ENCODE peak calls at places on chromosomes 6 and 20, in four cellular contexts. O is A549, U is WTC11, E is GM12878. D is an unnamed sample.

GRCh38 chr20:52799130-52799529 is 173.0 kb upstream of the TSHZ2 start:
- DNase-seq in E (no peak), O (no peak), U (no peak), D (no peak)

GRCh38 chr6:113184291-113184690 is 672.9 kb upstream of the MARCKS start:
- DNase-seq in E (no peak), O (no peak), U (no peak), D (no peak)

GRCh38 chr6:131858765-131859490 is 51.1 kb downstream of the ENPP1 start:
- DNase-seq in U (no peak), O (no peak), E (no peak), D (no peak)

GRCh38 chr6:154276810-154277577 is 79.6 kb downstream of the IPCEF1 start:
- DNase-seq in O (peak), U (no peak), E (no peak), D (peak)

GRCh38 chr20:3245711-3246110 is 6.7 kb upstream of the SLC4A11 start:
- DNase-seq in U (no peak), E (no peak), O (no peak), D (no peak)

GRCh38 chr20:38649275-38649891 is 47.8 kb downstream of the ARHGAP40 start:
- DNase-seq in E (no peak), O (no peak), U (peak), D (peak)

GRCh38 chr6:14072084-14072483 is 45.5 kb upstream of the CD83 start:
- DNase-seq in U (no peak), E (no peak), O (no peak), D (no peak)

GRCh38 chr20:32638848-32639247 is 34.9 kb downstream of the C20orf203 start:
- DNase-seq in E (no peak), U (no peak), O (no peak), D (no peak)

GRCh38 chr20:5195655-5196054 is 68.8 kb downstream of the CDS2 start:
- DNase-seq in O (no peak), U (no peak), E (no peak), D (no peak)

GRCh38 chr20:19935842-19936241 is 81.3 kb upstream of the NAA20 start:
- DNase-seq in E (no peak), U (peak), O (no peak), D (no peak)

GRCh38 chr6:29589423-29590048 is 4.6 kb downstream of the OR2H2 start:
- DNase-seq in E (peak), U (peak), O (peak), D (peak)

GRCh38 chr20:55461519-55461918 is 543.8 kb downstream of the CBLN4 start:
- DNase-seq in U (no peak), E (no peak), O (no peak), D (no peak)

GRCh38 chr20:4670439-4670838 is 51.3 kb upstream of the PRND start:
- DNase-seq in E (no peak), U (no peak), O (no peak), D (no peak)

GRCh38 chr6:169328112-169328801 is 74.6 kb upstream of the THBS2 start:
- DNase-seq in U (no peak), O (no peak), E (no peak), D (no peak)

DNA sequence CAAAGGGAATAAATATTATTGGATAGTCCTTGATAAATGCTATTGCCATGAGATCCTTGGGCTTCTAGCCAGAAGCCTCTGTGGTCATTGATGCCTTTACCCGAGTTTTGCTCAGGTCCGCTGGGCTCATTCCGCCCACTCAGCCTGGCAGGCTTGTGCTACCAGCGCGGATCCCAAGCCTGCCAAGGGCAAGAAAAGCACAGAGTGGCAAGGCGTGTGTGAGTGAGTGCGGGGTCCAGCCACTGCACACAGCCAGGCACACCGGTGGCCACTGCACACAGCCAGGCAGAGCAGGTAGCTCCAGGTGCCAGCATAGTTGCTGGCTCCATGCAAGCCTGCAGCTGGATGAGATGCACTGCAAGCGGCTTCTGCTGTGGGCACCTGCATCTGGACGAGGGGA is 38.7 kb downstream of the STK38 start:
- DNase-seq in O (no peak), U (no peak), E (no peak), D (no peak)
- TF ChIP-seq ESRRA in O (no peak), U (no peak), E (no peak), D (no peak)

GRCh38 chr6:25174678-25175077 is 104.5 kb upstream of the CARMIL1 start:
- DNase-seq in O (no peak), E (no peak), U (no peak), D (no peak)

GRCh38 chr6:25173232-25173631 is 105.9 kb upstream of the CARMIL1 start:
- DNase-seq in O (no peak), U (no peak), E (no peak), D (no peak)

GRCh38 chr6:25171301-25171700 is 107.9 kb upstream of the CARMIL1 start:
- DNase-seq in O (no peak), U (no peak), E (no peak), D (no peak)

GRCh38 chr6:25173951-25174474 is 105.2 kb upstream of the CARMIL1 start:
- DNase-seq in O (peak), E (no peak), U (no peak), D (no peak)

DNA sequence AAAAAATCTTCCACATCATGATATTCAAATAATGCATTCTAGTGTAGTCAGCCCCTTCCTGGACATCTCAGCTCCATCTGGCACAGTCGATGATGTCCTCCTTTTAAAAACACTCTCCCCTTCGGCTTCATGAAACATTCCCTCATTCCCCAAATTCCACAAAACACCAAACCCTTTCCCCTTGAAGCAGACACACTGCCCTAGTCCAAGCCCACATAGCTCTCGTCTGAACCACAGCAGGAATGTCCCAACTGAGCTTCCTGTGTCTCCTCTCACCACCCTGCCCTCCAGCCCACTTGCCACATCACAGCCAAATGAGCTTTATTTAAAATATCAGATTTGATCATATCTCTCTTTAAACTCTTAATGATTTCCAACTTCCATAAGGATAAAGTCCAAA is 106.4 kb upstream of the CARMIL1 start:
- DNase-seq in U (no peak), E (no peak), O (no peak), D (no peak)
- TF ChIP-seq ESRRA in U (no peak), E (no peak), O (no peak), D (no peak)

GRCh38 chr20:50862546-50862945 is 67.7 kb downstream of the BCAS4 start:
- DNase-seq in O (no peak), E (no peak), U (no peak), D (no peak)
- TF ChIP-seq ESRRA in O (no peak), E (no peak), U (no peak), D (no peak)

GRCh38 chr6:3687847-3688246 is 63.7 kb downstream of the PXDC1 start:
- DNase-seq in O (no peak), E (no peak), U (no peak), D (no peak)

GRCh38 chr6:3678946-3679345 is 72.6 kb downstream of the PXDC1 start:
- DNase-seq in E (no peak), O (no peak), U (no peak), D (no peak)

GRCh38 chr6:3683331-3683730 is 68.2 kb downstream of the PXDC1 start:
- DNase-seq in O (no peak), U (no peak), E (no peak), D (no peak)
- TF ChIP-seq ESRRA in O (no peak), U (no peak), E (no peak), D (no peak)

GRCh38 chr6:35426074-35426473 is 26.1 kb upstream of the FANCE start:
- DNase-seq in E (no peak), O (no peak), U (no peak), D (no peak)

GRCh38 chr6:35427851-35428321 is 24.3 kb upstream of the FANCE start:
- DNase-seq in O (no peak), U (no peak), E (no peak), D (no peak)

GRCh38 chr6:35429463-35429862 is 22.7 kb upstream of the FANCE start:
- DNase-seq in E (no peak), U (no peak), O (no peak), D (no peak)

GRCh38 chr6:35427435-35427834 is 24.7 kb upstream of the FANCE start:
- DNase-seq in U (no peak), E (no peak), O (no peak), D (no peak)

GRCh38 chr6:35428421-35429149 is 23.6 kb upstream of the FANCE start:
- DNase-seq in O (no peak), E (no peak), U (no peak), D (no peak)
- TF ChIP-seq ESRRA in O (no peak), E (no peak), U (no peak), D (no peak)

DNA sequence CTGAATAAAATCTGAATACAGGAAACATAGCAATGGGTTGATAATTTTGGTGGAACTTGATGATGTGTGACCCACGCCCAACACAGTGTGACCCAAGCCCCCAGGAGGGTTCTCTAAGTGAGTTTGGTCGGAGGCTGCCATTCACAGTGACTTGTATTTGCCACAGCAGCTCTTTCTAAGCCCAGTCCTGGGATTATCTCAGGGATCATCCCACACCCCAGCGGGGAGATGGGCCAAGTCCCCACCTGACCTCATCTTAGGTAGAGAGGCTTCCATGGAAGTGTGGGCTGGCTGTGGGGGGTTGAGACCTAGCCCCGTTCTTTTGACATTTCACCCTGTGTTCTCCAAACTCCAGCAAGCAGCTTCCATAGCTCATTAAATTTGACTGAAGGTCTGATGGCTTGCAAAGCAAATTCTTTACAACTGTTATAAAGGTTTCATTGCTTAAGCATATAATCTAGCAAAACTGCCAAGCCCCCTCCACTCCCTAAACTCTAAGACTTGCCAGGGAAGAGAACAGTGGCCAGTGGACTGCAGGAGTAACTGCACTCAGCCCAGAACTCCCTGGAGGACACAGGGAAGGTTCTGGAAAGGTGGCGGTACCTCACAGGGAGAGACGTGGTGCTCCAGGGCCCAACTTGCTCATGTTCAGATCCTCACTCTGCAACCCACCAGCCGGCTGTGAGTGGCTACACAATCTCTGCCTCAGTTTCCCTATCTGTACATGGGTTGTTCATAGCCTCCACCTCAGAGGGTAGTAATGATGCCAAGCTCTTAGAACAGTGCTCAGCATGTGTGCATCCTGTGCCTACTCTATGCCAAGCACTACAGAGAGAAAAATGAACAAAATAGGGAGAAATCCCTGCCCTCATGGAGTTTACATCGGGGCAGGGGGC is 1.0 kb upstream of the PCK1 start:
- DNase-seq in E (no peak), U (no peak), O (no peak), D (no peak)
- TF ChIP-seq ESRRA in E (no peak), U (no peak), O (no peak), D (no peak)

GRCh38 chr20:34943808-34944568 is 11.6 kb downstream of the GSS start:
- DNase-seq in O (no peak), E (no peak), U (no peak), D (no peak)
- TF ChIP-seq ESRRA in O (no peak), E (no peak), U (no peak), D (no peak)

GRCh38 chr6:81859884-81860283 is 107.4 kb upstream of the TENT5A start:
- DNase-seq in U (no peak), E (no peak), O (no peak), D (no peak)
- TF ChIP-seq ESRRA in U (no peak), E (no peak), O (no peak), D (no peak)

GRCh38 chr6:143361536-143362191 is 88.8 kb downstream of the ADAT2 start:
- DNase-seq in O (no peak), E (no peak), U (no peak), D (no peak)
- TF ChIP-seq ESRRA in O (no peak), E (no peak), U (no peak), D (no peak)

D was measured in K562.